ENCODE peak calls at places on chromosomes 6 and 20, in nine cellular contexts. Y, K, L, S, Q, Z, T, F and U are unnamed samples.

GRCh38 chr20:15708984-15709598 is 864.2 kb downstream of the KIF16B start:
- DNase-seq in Y (no peak), K (peak; percentile 29), L (peak; percentile 60), S (peak; percentile 49), Q (peak; percentile 74), Z (peak; percentile 94), T (peak; percentile 82), F (no peak), U (peak; percentile 54)

GRCh38 chr6:100001915-100002388 is 7.9 kb upstream of the MCHR2 start:
- DNase-seq in Y (peak; percentile 66), K (peak; percentile 31), L (peak; percentile 52), S (peak; percentile 16), Q (peak; percentile 68), Z (peak; percentile 61), T (peak; percentile 41), F (no peak), U (no peak)

GRCh38 chr20:1623501-1624250 is 3.9 kb upstream of the SIRPB1 start:
- DNase-seq in Y (no peak), K (no peak), L (no peak), S (no peak), Q (no peak), Z (no peak), T (no peak), F (no peak), U (no peak)

GRCh38 chr20:48846516-48847492 is 19.0 kb upstream of the PREX1 start:
- DNase-seq in Y (no peak), K (no peak), L (no peak), S (no peak), Q (peak; percentile 54), Z (peak; percentile 88), T (peak; percentile 73), F (no peak), U (no peak)

GRCh38 chr6:118216751-118217150 is 309.7 kb downstream of the SLC35F1 start:
- DNase-seq in Y (no peak), K (no peak), L (no peak), S (no peak), Q (no peak), Z (no peak), T (no peak), F (no peak), U (no peak)

GRCh38 chr6:131281471-131282270 is 146.4 kb downstream of the AKAP7 start:
- DNase-seq in Y (peak; percentile 51), K (peak; percentile 38), L (peak; percentile 51), S (no peak), Q (peak; percentile 61), Z (peak; percentile 83), T (peak; percentile 69), F (no peak), U (no peak)

GRCh38 chr20:57737349-57737748 is 27.5 kb upstream of the PMEPA1 start:
- DNase-seq in Y (no peak), K (no peak), L (no peak), S (no peak), Q (no peak), Z (no peak), T (no peak), F (no peak), U (no peak)

GRCh38 chr6:87858440-87858839 is 156.4 kb upstream of the AKIRIN2 start:
- DNase-seq in Y (no peak), K (no peak), L (no peak), S (no peak), Q (no peak), Z (no peak), T (no peak), F (no peak), U (no peak)

GRCh38 chr6:146968041-146968760 is 236.0 kb upstream of the STXBP5 start:
- DNase-seq in Y (no peak), K (no peak), L (no peak), S (no peak), Q (no peak), Z (no peak), T (no peak), F (no peak), U (no peak)

GRCh38 chr6:151948007-151948745 is 140.7 kb downstream of the ESR1 start:
- DNase-seq in Y (no peak), K (peak; percentile 26), L (no peak), S (no peak), Q (no peak), Z (no peak), T (no peak), F (no peak), U (no peak)

GRCh38 chr20:45254867-45255266 is 503 bp upstream of the SLPI start:
- DNase-seq in Y (no peak), K (no peak), L (no peak), S (no peak), Q (peak; percentile 18), Z (no peak), T (no peak), F (no peak), U (no peak)

GRCh38 chr6:149938571-149939462 is 3.0 kb upstream of the ULBP2 start:
- DNase-seq in Y (no peak), K (no peak), L (no peak), S (no peak), Q (no peak), Z (peak; percentile 58), T (no peak), F (no peak), U (no peak)

GRCh38 chr6:17505767-17506280 is 94.3 kb upstream of the FAM8A1 start:
- DNase-seq in Y (no peak), K (no peak), L (no peak), S (no peak), Q (no peak), Z (no peak), T (no peak), F (no peak), U (no peak)

GRCh38 chr6:17506531-17506930 is 93.6 kb upstream of the FAM8A1 start:
- DNase-seq in Y (no peak), K (no peak), L (no peak), S (no peak), Q (no peak), Z (no peak), T (no peak), F (no peak), U (no peak)

GRCh38 chr6:17505062-17505476 is 95.0 kb upstream of the FAM8A1 start:
- DNase-seq in Y (no peak), K (no peak), L (no peak), S (no peak), Q (no peak), Z (no peak), T (no peak), F (no peak), U (no peak)

GRCh38 chr6:17504005-17504404 is 96.1 kb upstream of the FAM8A1 start:
- DNase-seq in Y (no peak), K (no peak), L (no peak), S (no peak), Q (no peak), Z (no peak), T (no peak), F (no peak), U (no peak)

GRCh38 chr6:17506962-17507361 is 93.1 kb upstream of the FAM8A1 start:
- DNase-seq in Y (no peak), K (no peak), L (no peak), S (no peak), Q (no peak), Z (no peak), T (no peak), F (no peak), U (no peak)
- H3K27ac ChIP-seq in Y (no peak overlapping the region), K (no peak overlapping the region), L (no peak overlapping the region), S (no peak overlapping the region), Q (no peak overlapping the region), Z (no peak overlapping the region), T (no peak overlapping the region), F (no peak overlapping the region), U (no peak overlapping the region)

GRCh38 chr6:112469306-112469705 is 122.2 kb downstream of the RFPL4B start:
- DNase-seq in Y (no peak), K (no peak), L (no peak), S (no peak), Q (no peak), Z (no peak), T (no peak), F (no peak), U (no peak)
- H3K9me3 ChIP-seq in Y (no peaks in the 10 kb centered on the region), K (no peaks in the 10 kb centered on the region), L (no peaks in the 10 kb centered on the region), S (no peaks in the 10 kb centered on the region), Q (no peaks in the 10 kb centered on the region), Z (no peaks in the 10 kb centered on the region), T (no peaks in the 10 kb centered on the region), F (no peaks in the 10 kb centered on the region), U (no peaks in the 10 kb centered on the region)

GRCh38 chr6:6392214-6393068 is 72.0 kb upstream of the F13A1 start:
- DNase-seq in Y (no peak), K (no peak), L (no peak), S (no peak), Q (no peak), Z (peak; percentile 13), T (no peak), F (no peak), U (no peak)
- H3K4me1 ChIP-seq in Y (no peaks in the 10 kb centered on the region), K (no peaks in the 10 kb centered on the region), L (peaks cover 10% of the 10 kb centered on the region), S (peaks cover 4% of the 10 kb centered on the region), Q (no peaks in the 10 kb centered on the region), Z (no peaks in the 10 kb centered on the region), T (no peaks in the 10 kb centered on the region), F (no peaks in the 10 kb centered on the region), U (no peaks in the 10 kb centered on the region)

GRCh38 chr6:156775717-156776116 is 1.5 kb upstream of the ARID1B start:
- DNase-seq in Y (no peak), K (no peak), L (no peak), S (no peak), Q (no peak), Z (no peak), T (no peak), F (no peak), U (no peak)
- H3K27ac ChIP-seq in Y (peak overlapping the region; percentile 99), K (peak overlapping the region; percentile 95), L (no peak overlapping the region), S (peak overlapping the region; percentile 96), Q (no peak overlapping the region), Z (no peak overlapping the region), T (no peak overlapping the region), F (peak overlapping the region; percentile 100), U (no peak overlapping the region)

GRCh38 chr6:98932424-98932823 is 15.3 kb downstream of the FBXL4 start:
- DNase-seq in Y (no peak), K (no peak), L (no peak), S (no peak), Q (peak; percentile 11), Z (no peak), T (no peak), F (no peak), U (no peak)

GRCh38 chr6:98942263-98942803 is 5.4 kb downstream of the FBXL4 start:
- DNase-seq in Y (no peak), K (no peak), L (no peak), S (no peak), Q (no peak), Z (no peak), T (peak; percentile 33), F (no peak), U (no peak)

GRCh38 chr6:98931710-98932109 is 16.0 kb downstream of the FBXL4 start:
- DNase-seq in Y (no peak), K (no peak), L (no peak), S (no peak), Q (peak; percentile 5), Z (no peak), T (no peak), F (no peak), U (no peak)

GRCh38 chr6:98941319-98941718 is 6.4 kb downstream of the FBXL4 start:
- DNase-seq in Y (no peak), K (no peak), L (no peak), S (no peak), Q (no peak), Z (no peak), T (no peak), F (no peak), U (no peak)

GRCh38 chr6:98937351-98937750 is 10.4 kb downstream of the FBXL4 start:
- DNase-seq in Y (no peak), K (no peak), L (no peak), S (no peak), Q (no peak), Z (no peak), T (no peak), F (no peak), U (no peak)
- H3K9me3 ChIP-seq in Y (peaks cover 10% of the 10 kb centered on the region), K (peaks cover 28% of the 10 kb centered on the region), L (peaks cover 17% of the 10 kb centered on the region), S (peaks cover 15% of the 10 kb centered on the region), Q (no peaks in the 10 kb centered on the region), Z (peaks cover 28% of the 10 kb centered on the region), T (no peaks in the 10 kb centered on the region), F (no peaks in the 10 kb centered on the region), U (no peaks in the 10 kb centered on the region)